ENCODE peak calls at places on chromosomes 2 and 18, in five cellular contexts. V is Calu3, Y is coronary artery, C is GM13976, T is HCT116. J is an unnamed sample.

GRCh38 chr2:105442721-105443120 is 43.9 kb upstream of the FHL2 start:
- DNase-seq in V (no peak), Y (no peak), T (no peak), C (no peak), J (no peak)

GRCh38 chr18:70420151-70420898 is 131.5 kb downstream of the SOCS6 start:
- DNase-seq in V (no peak), C (no peak), T (no peak), Y (no peak), J (no peak)

GRCh38 chr2:148888003-148888501 is 13.0 kb downstream of the KIF5C start:
- DNase-seq in C (peak; percentile 43), V (peak; percentile 7), T (no peak), Y (no peak), J (peak; percentile 30)

GRCh38 chr2:218567797-218568189 is 358 bp downstream of the USP37 start:
- DNase-seq in V (no peak), T (no peak), C (no peak), Y (no peak), J (peak; percentile 80)

GRCh38 chr2:38315707-38316333 is 61.3 kb downstream of the ATL2 start:
- DNase-seq in Y (no peak), T (peak; percentile 31), V (peak; percentile 47), C (peak; percentile 59), J (peak; percentile 7)

GRCh38 chr18:79200546-79201268 is 131.5 kb downstream of the ATP9B start:
- DNase-seq in C (peak; percentile 69), Y (peak; percentile 96), T (peak; percentile 8), V (no peak), J (peak; percentile 26)

GRCh38 chr2:143802242-143802641 is 673.0 kb downstream of the ARHGAP15 start:
- DNase-seq in V (peak; percentile 24), T (no peak), C (peak; percentile 30), Y (no peak), J (no peak)

GRCh38 chr18:31275722-31276463 is 42.1 kb upstream of the DSG1 start:
- DNase-seq in Y (no peak), C (no peak), T (peak; percentile 18), V (no peak), J (no peak)

GRCh38 chr18:69845588-69846506 is 101.8 kb downstream of the CD226 start:
- DNase-seq in C (no peak), Y (no peak), V (no peak), T (no peak), J (no peak)

GRCh38 chr2:199684168-199684567 is 166.8 kb downstream of the FTCDNL1 start:
- DNase-seq in Y (no peak), V (no peak), T (no peak), C (no peak), J (no peak)

GRCh38 chr18:61893971-61894750 is 1.4 kb upstream of the RNF152 start:
- DNase-seq in T (peak; percentile 18), V (peak; percentile 81), C (peak; percentile 85), Y (peak; percentile 93), J (peak; percentile 70)

GRCh38 chr2:191404568-191404991 is 159.4 kb downstream of the MYO1B start:
- DNase-seq in V (no peak), Y (no peak), C (no peak), T (no peak), J (no peak)

GRCh38 chr2:102592601-102593000 is 26.8 kb upstream of the SLC9A2 start:
- DNase-seq in T (no peak), Y (no peak), C (no peak), V (peak; percentile 67), J (peak; percentile 42)

GRCh38 chr18:76672627-76673026 is 149.7 kb upstream of the ZNF236 start:
- DNase-seq in Y (no peak), V (no peak), C (no peak), T (no peak), J (no peak)

GRCh38 chr2:203998195-203998804 is 61.7 kb downstream of the ICOS start:
- DNase-seq in V (no peak), C (no peak), T (no peak), Y (no peak), J (no peak)

GRCh38 chr2:231344851-231345250 is 50.7 kb upstream of the B3GNT7 start:
- DNase-seq in V (no peak), Y (peak; percentile 12), T (no peak), C (no peak), J (no peak)

GRCh38 chr2:10079931-10080535 is at the start of gene CYS1:
- DNase-seq in T (no peak), V (peak; percentile 76), C (peak; percentile 84), Y (no peak), J (peak; percentile 35)

GRCh38 chr2:1767939-1768691 is 23.8 kb upstream of the PXDN start:
- DNase-seq in V (no peak), T (no peak), C (no peak), Y (no peak), J (no peak)

GRCh38 chr2:1486670-1487069 is 73.4 kb downstream of the TPO start:
- DNase-seq in C (no peak), Y (peak; percentile 36), T (no peak), V (no peak), J (no peak)

GRCh38 chr2:219109468-219109867 is 48.7 kb upstream of the IHH start:
- DNase-seq in Y (no peak), C (no peak), T (no peak), V (no peak), J (peak; percentile 93)

GRCh38 chr2:188142636-188143035 is 149.0 kb upstream of the GULP1 start:
- DNase-seq in Y (no peak), V (no peak), C (no peak), T (no peak), J (no peak)

GRCh38 chr2:30293303-30293912 is 62.1 kb downstream of the LBH start:
- DNase-seq in Y (no peak), T (peak; percentile 28), C (no peak), V (peak; percentile 41), J (peak; percentile 55)

GRCh38 chr18:23689031-23689615 is at the start of gene LAMA3:
- DNase-seq in V (peak; percentile 69), T (no peak), C (no peak), Y (peak; percentile 79), J (peak; percentile 27)
- TF ChIP-seq CTCF in V (no peak), T (no peak), C (no peak), Y (no peak), J (no peak)

GRCh38 chr18:48713302-48713701 is 174.5 kb downstream of the CTIF start:
- DNase-seq in V (no peak), T (no peak), Y (no peak), C (no peak), J (no peak)

GRCh38 chr18:48708807-48709206 is 170.0 kb downstream of the CTIF start:
- DNase-seq in Y (no peak), V (no peak), C (no peak), T (no peak), J (no peak)

GRCh38 chr18:48714873-48715272 is 176.0 kb downstream of the CTIF start:
- DNase-seq in Y (no peak), C (no peak), T (no peak), V (peak; percentile 10), J (no peak)

GRCh38 chr18:48709371-48709770 is 170.5 kb downstream of the CTIF start:
- DNase-seq in T (no peak), C (no peak), V (no peak), Y (no peak), J (no peak)

GRCh38 chr18:48711651-48712486 is 173.0 kb downstream of the CTIF start:
- DNase-seq in Y (no peak), V (peak; percentile 27), T (peak; percentile 21), C (peak; percentile 74), J (peak; percentile 25)
- TF ChIP-seq CTCF in Y (peak; percentile 30), V (peak; percentile 31), T (peak; percentile 39), C (peak; percentile 36), J (no peak)

GRCh38 chr2:159209341-159210306 is 76.9 kb downstream of the WDSUB1 start:
- DNase-seq in V (no peak), C (no peak), Y (peak; percentile 63), T (no peak), J (peak; percentile 62)

GRCh38 chr2:159214325-159214865 is 72.1 kb downstream of the WDSUB1 start:
- DNase-seq in T (no peak), C (no peak), V (no peak), Y (peak; percentile 14), J (no peak)

GRCh38 chr2:159211447-159212396 is 74.8 kb downstream of the WDSUB1 start:
- DNase-seq in C (no peak), V (no peak), T (no peak), Y (peak; percentile 61), J (no peak)

GRCh38 chr2:159217661-159218060 is 68.8 kb downstream of the WDSUB1 start:
- DNase-seq in Y (no peak), V (no peak), T (no peak), C (no peak), J (no peak)

GRCh38 chr2:159213296-159213695 is 73.2 kb downstream of the WDSUB1 start:
- DNase-seq in T (no peak), C (no peak), Y (peak; percentile 1), V (no peak), J (no peak)
- TF ChIP-seq CTCF in T (no peak), C (no peak), Y (no peak), V (no peak), J (no peak)

GRCh38 chr2:134144651-134145050 is 109.2 kb upstream of the MGAT5 start:
- DNase-seq in T (no peak), C (no peak), Y (no peak), V (no peak), J (no peak)
- TF ChIP-seq CTCF in T (no peak), C (no peak), Y (no peak), V (no peak), J (no peak)

GRCh38 chr2:232544674-232545073 is 5.2 kb downstream of the CHRNG start:
- DNase-seq in C (no peak), Y (peak; percentile 28), T (no peak), V (no peak), J (no peak)
- TF ChIP-seq CTCF in C (no peak), Y (no peak), T (no peak), V (no peak), J (no peak)

DNA sequence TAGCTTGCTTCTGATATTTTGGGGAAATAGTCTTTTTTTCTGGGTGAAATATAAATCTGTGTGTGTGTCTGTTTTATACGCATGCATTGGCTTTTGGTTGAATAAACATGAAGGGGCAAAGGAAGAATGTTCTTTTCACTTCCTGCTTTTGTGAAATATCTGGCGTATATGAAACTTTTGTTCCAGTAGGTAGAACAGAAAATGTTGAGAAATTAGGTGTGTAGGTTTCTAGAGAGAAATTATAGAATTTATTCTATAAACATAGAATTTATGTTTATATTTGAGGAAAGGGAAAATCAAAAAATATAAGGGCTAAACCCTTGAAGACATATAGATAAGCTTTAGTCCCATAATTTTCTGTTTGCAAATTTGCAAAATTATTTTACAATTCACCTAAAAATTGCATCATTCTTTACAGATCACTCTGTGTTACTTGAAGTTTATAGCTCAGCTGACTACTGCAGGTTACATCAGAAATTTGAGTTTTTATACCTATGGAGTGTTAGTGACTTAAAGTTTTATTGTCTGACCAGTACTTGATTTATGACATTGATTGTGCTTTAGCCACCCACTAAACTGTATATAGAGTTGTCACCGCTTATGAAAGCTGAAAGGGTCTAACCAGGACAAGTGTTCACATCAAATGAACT is 116.1 kb downstream of the FAM117B start:
- DNase-seq in C (no peak), Y (no peak), V (no peak), T (no peak), J (no peak)
- TF ChIP-seq CTCF in C (no peak), Y (no peak), V (no peak), T (no peak), J (no peak)

J was measured in activated CD8-positive, alpha-beta T cell treated with anti-CD3 and anti-CD28 coated beads for 36 hours.